ENCODE peak calls at places on chromosome 9, in four cellular contexts. D is HepG2, X is HCT116, P is K562. G is an unnamed sample.

GRCh38 chr9:2701070-2701469 is 16.2 kb upstream of the KCNV2 start:
- DNase-seq in D (no peak), P (no peak), X (no peak), G (no peak)

GRCh38 chr9:1222511-1222910 is 172.4 kb downstream of the DMRT2 start:
- DNase-seq in D (no peak), P (no peak), X (no peak), G (no peak)

GRCh38 chr9:125854553-125855275 is 107.5 kb downstream of the PBX3 start:
- DNase-seq in X (no peak), D (no peak), P (no peak), G (no peak)

GRCh38 chr9:14080940-14081621 is 232.9 kb downstream of the NFIB start:
- DNase-seq in X (no peak), P (no peak), D (no peak), G (no peak)

GRCh38 chr9:136722093-136722968 is 10.0 kb downstream of the DIPK1B start:
- DNase-seq in P (no peak), X (no peak), D (no peak), G (no peak)

GRCh38 chr9:88451160-88451559 is 62.9 kb downstream of the SPIN1 start:
- DNase-seq in X (no peak), D (no peak), P (no peak), G (no peak)

GRCh38 chr9:75088646-75089368 is 493 bp downstream of the OSTF1 start:
- DNase-seq in X (no peak), D (peak), P (peak), G (no peak)

GRCh38 chr9:129596541-129597328 is 24.2 kb downstream of the C9orf50 start:
- DNase-seq in D (peak), X (peak), P (no peak), G (no peak)

GRCh38 chr9:128635266-128636023 is 21.2 kb downstream of the DYNC2I2 start:
- DNase-seq in D (peak), P (peak), X (peak), G (peak)

GRCh38 chr9:93664549-93665120 is 88.3 kb downstream of the PHF2 start:
- DNase-seq in X (no peak), D (no peak), P (no peak), G (no peak)

GRCh38 chr9:129868571-129869486 is 33.6 kb downstream of the USP20 start:
- DNase-seq in D (no peak), X (no peak), P (no peak), G (no peak)

GRCh38 chr9:11312976-11313375 is 700.2 kb upstream of the PTPRD start:
- DNase-seq in P (no peak), D (no peak), X (no peak), G (no peak)

GRCh38 chr9:91119679-91120078 is 242.0 kb downstream of the AUH start:
- DNase-seq in P (no peak), X (no peak), D (no peak), G (no peak)

DNA sequence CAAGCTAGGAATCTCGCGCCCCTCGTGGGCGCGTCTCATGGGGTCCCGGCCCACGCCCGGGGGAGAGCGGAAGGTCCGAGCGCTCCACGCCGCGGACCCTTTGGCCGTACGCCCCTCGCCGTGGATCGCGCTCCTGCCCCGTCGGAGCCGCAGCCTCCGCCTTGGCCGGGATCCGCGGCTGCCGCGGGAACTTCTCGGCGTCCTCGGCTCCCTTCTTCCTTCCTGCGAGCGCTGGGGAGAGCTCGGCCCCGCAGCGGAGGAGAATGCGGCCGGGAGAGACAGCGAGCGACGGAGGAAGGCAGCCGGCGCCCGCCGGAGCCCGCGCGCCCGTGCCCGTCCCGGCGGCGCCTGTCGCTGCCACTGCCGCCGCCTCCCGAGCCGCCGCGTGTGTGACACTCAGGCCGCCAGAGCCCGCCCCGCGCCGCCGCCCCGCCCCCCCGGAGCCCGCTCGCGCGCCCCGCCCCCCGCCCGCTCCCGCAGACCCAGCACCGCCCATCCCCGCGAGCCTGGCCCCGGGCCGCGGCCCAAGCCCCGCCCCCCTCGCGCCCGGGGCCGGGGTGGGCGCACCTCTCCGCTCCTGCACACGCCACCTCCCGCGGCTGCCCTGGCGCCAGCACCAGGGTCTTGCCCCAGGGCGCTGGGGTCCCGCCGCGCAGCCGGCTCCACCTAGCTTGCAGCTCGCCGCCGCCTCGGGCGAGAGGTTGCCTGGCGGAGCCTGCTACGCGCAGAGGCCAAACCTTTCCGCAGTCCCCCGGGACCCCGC is at the start of gene SHB:
- DNase-seq in D (peak), P (peak), X (no peak), G (no peak)
- TF ChIP-seq POLR2AphosphoS5 in D (peak), P (no peak), X (peak), G (peak)

GRCh38 chr9:73237140-73237539 is 85.5 kb downstream of the ANXA1 start:
- DNase-seq in X (no peak), P (no peak), D (no peak), G (no peak)
- TF ChIP-seq SIN3A in X (no peak), P (no peak), D (no peak), G (no peak)

GRCh38 chr9:18662320-18662719 is 188.4 kb downstream of the ADAMTSL1 start:
- DNase-seq in D (no peak), P (no peak), X (no peak), G (no peak)

GRCh38 chr9:18668944-18669343 is 195.0 kb downstream of the ADAMTSL1 start:
- DNase-seq in P (no peak), X (no peak), D (peak), G (no peak)

GRCh38 chr9:18665947-18666346 is 192.0 kb downstream of the ADAMTSL1 start:
- DNase-seq in P (no peak), X (no peak), D (no peak), G (no peak)

GRCh38 chr9:18666348-18666747 is 192.4 kb downstream of the ADAMTSL1 start:
- DNase-seq in D (no peak), P (no peak), X (no peak), G (no peak)

GRCh38 chr9:18666987-18667772 is 193.2 kb downstream of the ADAMTSL1 start:
- DNase-seq in D (no peak), P (no peak), X (no peak), G (no peak)
- TF ChIP-seq TCF7L2 in D (no peak), P (no peak), X (no peak), G (no peak)

GRCh38 chr9:90098456-90098855 is 493.6 kb downstream of the GADD45G start:
- DNase-seq in P (no peak), X (no peak), D (no peak), G (no peak)

GRCh38 chr9:90097237-90097636 is 492.4 kb downstream of the GADD45G start:
- DNase-seq in D (no peak), X (no peak), P (no peak), G (no peak)

GRCh38 chr9:90102292-90102901 is 497.6 kb downstream of the GADD45G start:
- DNase-seq in X (peak), D (peak), P (peak), G (peak)

GRCh38 chr9:90100014-90100413 is 495.2 kb downstream of the GADD45G start:
- DNase-seq in X (no peak), D (no peak), P (no peak), G (no peak)

GRCh38 chr9:90099262-90099982 is 494.6 kb downstream of the GADD45G start:
- DNase-seq in P (no peak), X (no peak), D (peak), G (peak)
- TF ChIP-seq POLR2AphosphoS5 in P (no peak), X (no peak), D (no peak), G (no peak)

DNA sequence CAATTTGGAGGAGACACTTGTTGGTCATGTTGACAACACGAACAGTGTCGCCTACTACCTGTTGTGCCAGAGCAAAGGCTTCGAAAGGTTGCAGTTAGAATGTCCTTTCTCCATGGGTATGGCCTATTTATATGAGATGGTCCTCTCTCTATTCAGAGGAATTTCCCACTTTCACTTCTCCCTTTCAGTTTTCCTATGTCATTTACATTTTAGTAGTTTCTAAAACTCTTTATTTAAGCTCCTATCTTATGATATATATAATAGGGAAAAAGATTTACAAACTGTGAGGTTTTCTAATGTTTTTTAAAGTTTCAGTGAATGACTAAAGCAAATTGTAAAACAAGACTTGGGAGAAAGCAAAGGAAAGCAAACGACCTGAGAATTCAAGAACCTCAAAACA is at the start of gene IFNB1:
- DNase-seq in X (no peak), D (no peak), P (no peak), G (no peak)
- TF ChIP-seq SIN3A in X (no peak), D (no peak), P (no peak), G (no peak)

G was measured in Panc1.